ENCODE peak calls at places on chromosomes 13 and 19, in six cellular contexts. G, F, U, W, S and H are unnamed samples.
A peak's percentile ranks its signal among the peaks of the same experiment; 100 is the strongest.

GRCh38 chr13:75831389-75831788 is 195.3 kb downstream of the LMO7 start:
- DNase-seq in G (no peak), F (no peak), U (no peak), W (no peak), S (no peak), H (no peak)

GRCh38 chr19:55086730-55087541 is 11.3 kb downstream of the EPS8L1 start:
- DNase-seq in G (peak; percentile 88), F (peak; percentile 99), U (no peak), W (no peak), S (no peak), H (peak; percentile 100)

GRCh38 chr13:75399168-75399878 is 82.6 kb downstream of the TBC1D4 start:
- DNase-seq in G (no peak), F (no peak), U (no peak), W (no peak), S (no peak), H (no peak)

GRCh38 chr19:30450101-30450500 is 77.9 kb downstream of the ZNF536 start:
- DNase-seq in G (peak; percentile 15), F (peak; percentile 46), U (no peak), W (no peak), S (no peak), H (peak; percentile 77)

GRCh38 chr19:2064788-2065524 is 13.9 kb upstream of the MKNK2 start:
- DNase-seq in G (no peak), F (no peak), U (no peak), W (no peak), S (no peak), H (no peak)

GRCh38 chr13:79085021-79085420 is 321.0 kb downstream of the RBM26 start:
- DNase-seq in G (no peak), F (no peak), U (no peak), W (no peak), S (no peak), H (no peak)

GRCh38 chr13:74024856-74025255 is 109.3 kb downstream of the KLF12 start:
- DNase-seq in G (no peak), F (no peak), U (peak; percentile 70), W (no peak), S (no peak), H (no peak)

GRCh38 chr19:28051047-28051446 is 1161.9 kb downstream of the UQCRFS1 start:
- DNase-seq in G (no peak), F (peak; percentile 15), U (no peak), W (no peak), S (no peak), H (no peak)

GRCh38 chr13:51311271-51311670 is 28.2 kb upstream of the SERPINE3 start:
- DNase-seq in G (no peak), F (no peak), U (no peak), W (no peak), S (no peak), H (no peak)

GRCh38 chr19:49849433-49850220 is 1.3 kb upstream of the PTOV1 start:
- DNase-seq in G (no peak), F (no peak), U (no peak), W (peak; percentile 64), S (no peak), H (no peak)

GRCh38 chr13:99339736-99340392 is 32.7 kb upstream of the GPR183 start:
- DNase-seq in G (no peak), F (no peak), U (no peak), W (peak; percentile 69), S (no peak), H (no peak)

DNA sequence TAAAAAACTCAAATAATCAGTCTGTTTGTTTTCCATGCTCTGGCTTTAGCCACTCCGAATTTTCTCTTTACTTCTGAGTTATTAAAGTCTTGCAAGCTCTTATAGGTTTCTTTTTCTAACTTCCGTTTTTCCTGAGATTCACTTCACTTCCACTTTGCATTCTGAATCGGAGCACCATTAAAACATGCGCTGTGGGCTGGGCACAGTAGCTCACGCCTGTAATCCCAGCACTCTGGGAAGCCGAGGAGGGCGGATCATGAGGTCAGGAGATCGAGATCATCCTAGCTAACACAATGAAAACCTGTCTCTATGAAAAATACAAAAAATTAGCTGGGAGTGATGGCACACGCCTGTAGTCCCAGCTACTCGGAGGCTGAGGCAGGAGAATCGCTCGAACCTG is 357.9 kb downstream of the SLITRK6 start:
- DNase-seq in G (no peak), F (no peak), U (no peak), W (no peak), S (no peak), H (no peak)
- TF ChIP-seq CREB1 in G (no peak), F (no peak), U (no peak), W (no peak), S (no peak), H (no peak)

GRCh38 chr19:38704488-38705026 is 39.7 kb downstream of the CAPN12 start:
- DNase-seq in G (no peak), F (no peak), U (no peak), W (peak; percentile 14), S (no peak), H (no peak)
- TF ChIP-seq CREB1 in G (no peak), F (no peak), U (no peak), W (no peak), S (no peak), H (no peak)

GRCh38 chr13:41156611-41157010 is 24.0 kb upstream of the KBTBD6 start:
- DNase-seq in G (no peak), F (no peak), U (no peak), W (no peak), S (no peak), H (no peak)

GRCh38 chr13:41154042-41154441 is 21.4 kb upstream of the KBTBD6 start:
- DNase-seq in G (no peak), F (no peak), U (no peak), W (no peak), S (no peak), H (no peak)

DNA sequence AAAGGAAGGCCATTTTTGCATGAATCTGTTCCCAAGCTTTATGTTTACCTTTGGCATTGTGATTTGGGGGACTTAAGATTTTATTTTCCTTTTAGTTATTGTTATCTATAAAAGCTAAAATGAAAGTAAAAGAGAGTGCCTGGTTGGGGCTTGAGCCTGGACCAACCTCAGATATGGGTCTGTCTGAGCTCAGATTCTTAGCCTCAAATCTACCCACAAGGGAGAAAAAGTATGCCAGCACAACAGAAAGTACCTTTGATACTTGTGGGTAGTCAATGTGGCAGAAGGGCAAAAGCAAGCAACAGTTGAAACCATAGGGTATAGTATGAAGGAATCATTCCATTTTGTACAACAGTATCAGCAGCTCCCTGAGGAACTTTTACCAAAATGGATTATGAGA is 26.6 kb upstream of the KBTBD6 start:
- DNase-seq in G (no peak), F (no peak), U (no peak), W (no peak), S (no peak), H (no peak)
- TF ChIP-seq CREB1 in G (no peak), F (no peak), U (no peak), W (no peak), S (no peak), H (no peak)

DNA sequence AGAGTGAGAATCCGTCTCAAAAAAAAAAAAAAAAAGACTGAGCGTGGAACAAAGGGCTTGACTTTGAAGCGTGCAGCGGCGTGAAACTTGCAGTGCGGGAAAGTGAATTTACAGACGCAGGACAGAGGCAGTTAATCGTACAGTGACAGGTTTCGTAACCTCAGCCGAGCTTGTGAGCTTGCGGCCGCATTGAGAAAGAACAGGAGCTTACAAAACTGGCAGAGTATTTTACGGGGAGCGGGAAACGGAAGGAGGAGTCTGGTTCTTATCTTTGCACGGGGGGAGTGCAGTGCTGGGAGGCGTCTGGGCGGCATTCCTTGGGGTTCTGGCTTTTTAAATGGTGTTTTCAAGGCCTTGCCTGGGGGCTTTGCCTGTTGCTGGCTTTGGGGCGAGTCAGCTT is 6.0 kb upstream of the BSG start:
- DNase-seq in G (no peak), F (no peak), U (peak; percentile 81), W (peak; percentile 92), S (no peak), H (peak; percentile 25)
- TF ChIP-seq CREB1 in G (no peak), F (no peak), U (no peak), W (no peak), S (no peak), H (no peak)